ENCODE peak calls at places on chromosomes 3 and 15, in four cellular contexts. One of them, this sample, is unnamed.

GRCh38 chr3:148093758-148094157 is 603.9 kb upstream of the AGTR1 start:
- DNase-seq in LoVo: no peak
- DNase-seq in GDM1: no peak
- DNase-seq in naive B cell: no peak
- DNase-seq in this sample: no peak

GRCh38 chr3:9397911-9398714 is 698 bp downstream of the SETD5 start:
- DNase-seq in naive B cell: peak; percentile 26
- DNase-seq in LoVo: peak; percentile 34
- DNase-seq in GDM1: no peak
- DNase-seq in this sample: no peak

GRCh38 chr3:53080612-53081205 is 34.8 kb upstream of the SFMBT1 start:
- DNase-seq in naive B cell: no peak
- DNase-seq in LoVo: no peak
- DNase-seq in GDM1: no peak
- DNase-seq in this sample: no peak

GRCh38 chr15:39720721-39721611 is 61.7 kb downstream of the FSIP1 start:
- DNase-seq in GDM1: peak; percentile 59
- DNase-seq in LoVo: no peak
- DNase-seq in naive B cell: no peak
- DNase-seq in this sample: no peak

GRCh38 chr3:49711489-49711888 is 8.0 kb downstream of the AMIGO3 start:
- DNase-seq in naive B cell: no peak
- DNase-seq in GDM1: no peak
- DNase-seq in LoVo: no peak
- DNase-seq in this sample: no peak

GRCh38 chr3:193873802-193874201 is 262.1 kb upstream of the HES1 start:
- DNase-seq in GDM1: no peak
- DNase-seq in naive B cell: no peak
- DNase-seq in LoVo: no peak
- DNase-seq in this sample: no peak

GRCh38 chr3:64584193-64584592 is 103.6 kb downstream of the ADAMTS9 start:
- DNase-seq in LoVo: no peak
- DNase-seq in GDM1: no peak
- DNase-seq in naive B cell: no peak
- DNase-seq in this sample: no peak

GRCh38 chr3:50138266-50139230 is 16.6 kb upstream of the SEMA3F start:
- DNase-seq in GDM1: peak; percentile 56
- DNase-seq in naive B cell: no peak
- DNase-seq in LoVo: no peak
- DNase-seq in this sample: no peak

GRCh38 chr3:177069514-177070329 is 127.6 kb downstream of the TBL1XR1 start:
- DNase-seq in LoVo: peak; percentile 21
- DNase-seq in naive B cell: no peak
- DNase-seq in GDM1: no peak
- DNase-seq in this sample: no peak

GRCh38 chr3:126111566-126112475 is 27.9 kb upstream of the SLC41A3 start:
- DNase-seq in GDM1: no peak
- DNase-seq in LoVo: no peak
- DNase-seq in naive B cell: no peak
- DNase-seq in this sample: no peak

GRCh38 chr3:61172684-61173083 is 78.6 kb downstream of the FHIT start:
- DNase-seq in naive B cell: no peak
- DNase-seq in LoVo: no peak
- DNase-seq in GDM1: no peak
- DNase-seq in this sample: no peak

GRCh38 chr3:143538577-143538981 is 309.7 kb downstream of the SLC9A9 start:
- DNase-seq in LoVo: no peak
- DNase-seq in GDM1: no peak
- DNase-seq in naive B cell: no peak
- DNase-seq in this sample: no peak

GRCh38 chr3:121431717-121432517 is 113.9 kb downstream of the POLQ start:
- DNase-seq in LoVo: peak; percentile 16
- DNase-seq in naive B cell: peak; percentile 18
- DNase-seq in GDM1: no peak
- DNase-seq in this sample: peak; percentile 62

GRCh38 chr15:41258706-41259471 is 27.8 kb downstream of the CHP1 start:
- DNase-seq in LoVo: peak; percentile 26
- DNase-seq in GDM1: peak; percentile 14
- DNase-seq in naive B cell: peak; percentile 56
- DNase-seq in this sample: peak; percentile 31

GRCh38 chr15:31279221-31280036 is 47.2 kb upstream of the KLF13 start:
- DNase-seq in naive B cell: no peak
- DNase-seq in LoVo: no peak
- DNase-seq in GDM1: no peak
- DNase-seq in this sample: no peak

GRCh38 chr3:38738630-38739395 is 77.2 kb downstream of the SCN10A start:
- DNase-seq in naive B cell: no peak
- DNase-seq in GDM1: peak; percentile 31
- DNase-seq in LoVo: no peak
- DNase-seq in this sample: no peak

GRCh38 chr3:140290105-140290504 is 355.1 kb downstream of the CLSTN2 start:
- DNase-seq in GDM1: no peak
- DNase-seq in naive B cell: no peak
- DNase-seq in LoVo: no peak
- DNase-seq in this sample: no peak

GRCh38 chr3:141294848-141295247 is 63.2 kb downstream of the PXYLP1 start:
- DNase-seq in GDM1: no peak
- DNase-seq in LoVo: no peak
- DNase-seq in naive B cell: no peak
- DNase-seq in this sample: no peak

GRCh38 chr3:23232016-23232415 is 28.9 kb downstream of the UBE2E2 start:
- DNase-seq in GDM1: no peak
- DNase-seq in LoVo: no peak
- DNase-seq in naive B cell: no peak
- DNase-seq in this sample: no peak

GRCh38 chr3:13890377-13891016 is 10.6 kb upstream of the WNT7A start:
- DNase-seq in LoVo: peak; percentile 54
- DNase-seq in GDM1: peak; percentile 45
- DNase-seq in naive B cell: no peak
- DNase-seq in this sample: no peak

GRCh38 chr3:141000691-141001090 is 50.5 kb upstream of the SPSB4 start:
- DNase-seq in LoVo: no peak
- DNase-seq in naive B cell: no peak
- DNase-seq in GDM1: no peak
- DNase-seq in this sample: no peak

GRCh38 chr15:42228036-42228435 is 19.9 kb upstream of the VPS39 start:
- DNase-seq in LoVo: no peak
- DNase-seq in naive B cell: no peak
- DNase-seq in GDM1: no peak
- DNase-seq in this sample: no peak

GRCh38 chr3:116198087-116198486 is 247.2 kb downstream of the LSAMP start:
- DNase-seq in naive B cell: no peak
- DNase-seq in LoVo: no peak
- DNase-seq in GDM1: no peak
- DNase-seq in this sample: no peak

GRCh38 chr15:42121667-42122066 is 27.3 kb upstream of the PLA2G4D start:
- DNase-seq in LoVo: no peak
- DNase-seq in naive B cell: no peak
- DNase-seq in GDM1: no peak
- DNase-seq in this sample: no peak

GRCh38 chr3:30042274-30042859 is 564.0 kb upstream of the TGFBR2 start:
- DNase-seq in GDM1: peak; percentile 47
- DNase-seq in LoVo: peak; percentile 74
- DNase-seq in naive B cell: peak; percentile 48
- DNase-seq in this sample: peak; percentile 1

GRCh38 chr3:158313344-158313927 is 203.5 kb downstream of the RSRC1 start:
- DNase-seq in GDM1: no peak
- DNase-seq in naive B cell: no peak
- DNase-seq in LoVo: peak; percentile 36
- DNase-seq in this sample: no peak

GRCh38 chr3:116140100-116140689 is 305.1 kb downstream of the LSAMP start:
- DNase-seq in GDM1: no peak
- DNase-seq in LoVo: peak; percentile 46
- DNase-seq in naive B cell: no peak
- DNase-seq in this sample: no peak

GRCh38 chr3:160448845-160449659 is 534 bp downstream of the TRIM59 start:
- DNase-seq in LoVo: peak; percentile 6
- DNase-seq in GDM1: no peak
- DNase-seq in naive B cell: no peak
- DNase-seq in this sample: no peak

GRCh38 chr3:57706462-57706861 is 13.6 kb upstream of the DENND6A start:
- DNase-seq in GDM1: no peak
- DNase-seq in LoVo: peak; percentile 73
- DNase-seq in naive B cell: no peak
- DNase-seq in this sample: no peak

GRCh38 chr3:10867384-10867783 is 51.4 kb downstream of the SLC6A11 start:
- DNase-seq in GDM1: no peak
- DNase-seq in naive B cell: no peak
- DNase-seq in LoVo: peak; percentile 12
- DNase-seq in this sample: no peak

GRCh38 chr15:43702174-43702573 is 8.5 kb downstream of the CKMT1A start:
- DNase-seq in LoVo: no peak
- DNase-seq in naive B cell: no peak
- DNase-seq in GDM1: no peak
- DNase-seq in this sample: no peak

GRCh38 chr3:113258311-113258710 is 47.0 kb downstream of the BOC start:
- DNase-seq in GDM1: no peak
- DNase-seq in LoVo: no peak
- DNase-seq in naive B cell: no peak
- DNase-seq in this sample: no peak

GRCh38 chr3:95476534-95476933 is 1337.9 kb upstream of the EPHA6 start:
- DNase-seq in GDM1: no peak
- DNase-seq in LoVo: no peak
- DNase-seq in naive B cell: no peak
- DNase-seq in this sample: no peak

This sample was measured in GM12878.